ENCODE peak calls at places on chromosomes 1 and 21, in five cellular contexts. K, V, C, Y and D are unnamed samples. For H3K36me3, the result is how much of the 10 kb centered on the place peaks cover.

GRCh38 chr21:46144464-46145070 is 10.8 kb downstream of the FTCD start:
- DNase-seq in K (no peak), V (no peak), C (no peak), Y (no peak), D (no peak)

GRCh38 chr21:17613242-17613676 is 558 bp upstream of the BTG3 start:
- DNase-seq in K (peak), V (peak), C (no peak), Y (peak), D (no peak)

GRCh38 chr1:92910081-92910480 is 51.2 kb downstream of the DIPK1A start:
- DNase-seq in K (no peak), V (no peak), C (peak), Y (no peak), D (no peak)

GRCh38 chr1:167808690-167809089 is 86.9 kb downstream of the MPZL1 start:
- DNase-seq in K (no peak), V (no peak), C (no peak), Y (no peak), D (no peak)

GRCh38 chr21:34625194-34625593 is 10.3 kb upstream of the RCAN1 start:
- DNase-seq in K (no peak), V (no peak), C (no peak), Y (no peak), D (no peak)

GRCh38 chr1:94949681-94950661 is 23.1 kb upstream of the CNN3 start:
- DNase-seq in K (no peak), V (peak), C (no peak), Y (no peak), D (peak)

GRCh38 chr21:43333301-43334062 is 93.4 kb downstream of the SIK1 start:
- DNase-seq in K (peak), V (no peak), C (peak), Y (peak), D (peak)

GRCh38 chr1:31381394-31382287 is 8.8 kb upstream of the FABP3 start:
- DNase-seq in K (peak), V (peak), C (no peak), Y (no peak), D (no peak)

GRCh38 chr1:2982615-2983318 is 38.5 kb upstream of the ACTRT2 start:
- DNase-seq in K (no peak), V (no peak), C (no peak), Y (no peak), D (no peak)

GRCh38 chr1:66925944-66926343 is 1.2 kb downstream of the MIER1 start:
- DNase-seq in K (no peak), V (no peak), C (no peak), Y (no peak), D (no peak)

GRCh38 chr21:42568377-42568776 is 54.7 kb downstream of the SLC37A1 start:
- DNase-seq in K (no peak), V (peak), C (no peak), Y (no peak), D (no peak)

GRCh38 chr1:185813401-185813979 is 79.3 kb downstream of the HMCN1 start:
- DNase-seq in K (no peak), V (peak), C (peak), Y (peak), D (peak)

GRCh38 chr1:6460349-6461236 is 5.4 kb downstream of the TNFRSF25 start:
- DNase-seq in K (no peak), V (no peak), C (no peak), Y (no peak), D (no peak)

GRCh38 chr21:15031790-15032357 is 32.9 kb downstream of the NRIP1 start:
- DNase-seq in K (no peak), V (no peak), C (no peak), Y (no peak), D (peak)

GRCh38 chr21:45912611-45913415 is 68.8 kb upstream of the COL6A1 start:
- DNase-seq in K (no peak), V (no peak), C (no peak), Y (no peak), D (no peak)

GRCh38 chr1:27026621-27027574 is 14.2 kb upstream of the TENT5B start:
- DNase-seq in K (peak), V (peak), C (peak), Y (peak), D (peak)

GRCh38 chr1:34786521-34787325 is 5.7 kb downstream of the GJB3 start:
- DNase-seq in K (peak), V (peak), C (peak), Y (peak), D (peak)

DNA sequence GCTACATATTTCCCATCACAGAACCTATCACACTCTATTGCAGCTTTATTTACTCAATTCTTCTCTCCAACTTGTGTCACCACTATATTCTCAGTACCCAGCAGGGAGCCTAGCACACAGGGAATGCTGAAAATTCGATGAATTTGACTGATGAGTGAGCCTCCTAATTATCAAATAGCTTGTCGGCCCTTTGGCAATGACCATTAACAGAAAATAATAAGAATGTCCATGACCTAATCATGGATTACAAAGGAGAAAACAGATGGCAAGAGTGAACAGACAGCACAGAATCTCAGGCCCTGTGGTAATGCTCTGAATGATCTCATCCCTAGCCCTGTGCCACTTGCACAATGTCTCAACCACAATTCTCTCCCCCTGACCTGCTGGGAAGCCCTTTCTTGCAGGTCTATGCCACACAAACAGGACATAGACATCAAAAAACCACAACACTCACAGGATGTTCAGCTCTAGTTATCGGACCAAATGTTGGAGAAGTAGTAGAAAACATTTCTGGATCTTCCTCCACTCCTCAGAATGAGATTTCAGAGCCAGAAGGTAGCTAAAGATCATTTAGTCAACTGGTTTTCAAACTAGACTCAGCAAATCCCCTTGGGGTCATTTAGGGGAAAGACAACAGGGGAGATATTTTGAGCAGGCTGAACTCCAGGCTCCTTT is 68.4 kb downstream of the LUZP1 start:
- DNase-seq in K (peak), V (no peak), C (peak), Y (peak), D (peak)
- H3K36me3 ChIP-seq in K (under half), V (under half), C (under half), Y (under half), D (under half)

DNA sequence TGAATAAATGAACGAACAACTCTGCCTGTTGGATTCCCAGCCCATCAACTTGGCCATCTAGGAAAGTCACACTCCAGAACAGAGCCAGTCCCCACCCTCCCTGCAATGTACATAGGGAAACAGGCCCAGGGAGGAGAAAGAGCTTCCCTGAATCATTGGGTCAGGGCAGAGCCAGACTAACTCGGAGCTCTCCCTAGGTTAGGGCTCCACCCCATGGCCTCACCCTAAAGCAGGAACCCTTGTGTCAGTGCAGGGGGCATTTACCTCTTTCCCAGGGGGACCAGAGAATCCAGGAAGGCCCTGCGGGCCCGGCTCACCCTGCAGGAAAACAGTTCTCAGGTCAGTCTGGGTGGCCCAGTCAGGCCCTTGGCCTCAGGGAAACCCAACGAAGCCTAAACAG is 11.6 kb downstream of the COL9A2 start:
- DNase-seq in K (no peak), V (no peak), C (no peak), Y (no peak), D (no peak)
- TF ChIP-seq CTCF in K (no peak), V (no peak), C (peak), Y (no peak), D (peak)

GRCh38 chr1:21841852-21842466 is 29.9 kb downstream of the LDLRAD2 start:
- DNase-seq in K (no peak), V (no peak), C (no peak), Y (no peak), D (no peak)
- H3K36me3 ChIP-seq in K (half or more), V (under half), C (under half), Y (under half), D (half or more)

GRCh38 chr21:41500931-41501381 is 7.0 kb downstream of the TMPRSS2 start:
- DNase-seq in K (no peak), V (peak), C (no peak), Y (peak), D (no peak)

GRCh38 chr21:41503331-41503730 is 4.6 kb downstream of the TMPRSS2 start:
- DNase-seq in K (no peak), V (no peak), C (no peak), Y (no peak), D (no peak)

GRCh38 chr21:41500354-41500753 is 7.6 kb downstream of the TMPRSS2 start:
- DNase-seq in K (no peak), V (no peak), C (no peak), Y (no peak), D (no peak)

GRCh38 chr21:41499920-41500319 is 8.0 kb downstream of the TMPRSS2 start:
- DNase-seq in K (no peak), V (no peak), C (no peak), Y (no peak), D (no peak)

DNA sequence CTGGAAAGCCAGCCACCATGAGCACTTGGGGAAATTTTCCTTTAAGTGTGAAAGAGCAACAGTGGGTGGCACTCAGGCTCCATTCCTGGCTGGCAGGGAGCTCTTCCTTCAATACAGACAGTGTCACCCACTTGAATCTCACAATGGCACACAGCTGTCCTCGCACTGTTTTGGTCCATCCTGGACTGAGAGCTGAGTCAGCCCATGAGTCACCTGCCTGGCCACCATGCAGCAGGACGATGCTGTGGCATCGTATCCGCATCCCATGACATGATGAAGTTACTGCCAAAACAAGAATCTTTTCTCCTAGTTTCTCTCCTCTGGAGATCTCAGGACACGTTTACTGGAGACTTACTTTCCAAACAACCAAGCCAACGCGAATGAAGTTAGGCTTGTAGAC is 6.0 kb downstream of the TMPRSS2 start:
- DNase-seq in K (no peak), V (no peak), C (no peak), Y (no peak), D (no peak)
- TF ChIP-seq CTCF in K (no peak), V (no peak), C (no peak), Y (no peak), D (no peak)